ENCODE peak calls at places on chromosomes 3 and 15, in five cellular contexts. U is transverse colon, S is HepG2, J is tibial artery, K is AG10803. C is an unnamed sample.

GRCh38 chr15:88878720-88879184 is 16.6 kb downstream of the HAPLN3 start:
- DNase-seq in J (no peak), S (peak), U (peak), K (peak), C (no peak)

GRCh38 chr3:113623324-113623723 is 73.1 kb downstream of the USF3 start:
- DNase-seq in K (no peak), U (no peak), J (no peak), S (no peak), C (no peak)

GRCh38 chr3:119598410-119599098 is 869 bp downstream of the PLA1A start:
- DNase-seq in J (no peak), K (no peak), S (no peak), U (no peak), C (no peak)

GRCh38 chr15:32817570-32817969 is 99.8 kb downstream of the GREM1 start:
- DNase-seq in U (no peak), K (no peak), S (no peak), J (no peak), C (no peak)

GRCh38 chr3:37024820-37025405 is 31.6 kb downstream of the MLH1 start:
- DNase-seq in J (no peak), U (no peak), K (no peak), S (no peak), C (no peak)

GRCh38 chr15:42089942-42090341 is 4.4 kb downstream of the PLA2G4D start:
- DNase-seq in K (no peak), J (no peak), S (no peak), U (peak), C (no peak)

GRCh38 chr3:108608750-108609149 is 19.2 kb downstream of the DZIP3 start:
- DNase-seq in S (no peak), U (no peak), K (no peak), J (no peak), C (no peak)

GRCh38 chr3:32963871-32964270 is 12.4 kb downstream of the CCR4 start:
- DNase-seq in S (no peak), J (no peak), U (no peak), K (no peak), C (no peak)

GRCh38 chr3:120021523-120021922 is 72.7 kb downstream of the GSK3B start:
- DNase-seq in S (no peak), U (no peak), J (no peak), K (peak), C (peak)

GRCh38 chr3:72238836-72239235 is 453.9 kb upstream of the PROK2 start:
- DNase-seq in J (no peak), S (no peak), K (peak), U (no peak), C (no peak)

GRCh38 chr15:79956354-79956939 is 14.5 kb downstream of the BCL2A1 start:
- DNase-seq in J (no peak), S (no peak), K (no peak), U (no peak), C (no peak)

GRCh38 chr3:150421799-150422548 is 13.9 kb downstream of the TSC22D2 start:
- DNase-seq in U (no peak), S (no peak), K (peak), J (no peak), C (no peak)

GRCh38 chr15:68637755-68638405 is 59.1 kb downstream of the CORO2B start:
- DNase-seq in U (peak), K (peak), J (peak), S (no peak), C (no peak)

GRCh38 chr3:46269556-46269955 is 27.3 kb downstream of the CCR3 start:
- DNase-seq in K (no peak), U (no peak), S (no peak), J (no peak), C (no peak)

GRCh38 chr15:100328796-100329195 is 13.0 kb downstream of the ADAMTS17 start:
- DNase-seq in J (no peak), S (no peak), K (no peak), U (no peak), C (no peak)

GRCh38 chr3:100650651-100651611 is 41.5 kb downstream of the ADGRG7 start:
- DNase-seq in U (no peak), S (no peak), K (peak), J (peak), C (peak)

GRCh38 chr3:42090973-42091731 is at the start of gene TRAK1:
- DNase-seq in U (no peak), J (no peak), K (peak), S (no peak), C (peak)

GRCh38 chr3:45626096-45626887 is 31.7 kb downstream of the LIMD1 start:
- DNase-seq in S (no peak), K (no peak), U (no peak), J (no peak), C (no peak)

GRCh38 chr3:133956333-133956732 is 60.7 kb upstream of the RAB6B start:
- DNase-seq in S (no peak), U (no peak), J (no peak), K (no peak), C (no peak)

GRCh38 chr3:115525726-115526125 is 97.6 kb upstream of the GAP43 start:
- DNase-seq in J (no peak), K (peak), S (no peak), U (no peak), C (no peak)

GRCh38 chr3:159149633-159150032 is 347.8 kb downstream of the MFSD1 start:
- DNase-seq in K (no peak), J (no peak), S (no peak), U (no peak), C (no peak)

GRCh38 chr3:98039322-98040024 is 4.4 kb upstream of the GABRR3 start:
- DNase-seq in K (peak), U (peak), S (peak), J (peak), C (peak)

GRCh38 chr15:98794754-98795153 is 146.4 kb downstream of the IGF1R start:
- DNase-seq in J (no peak), S (peak), U (no peak), K (no peak), C (no peak)

GRCh38 chr3:137468446-137468845 is 295.7 kb upstream of the SOX14 start:
- DNase-seq in K (no peak), S (no peak), J (no peak), U (no peak), C (no peak)

GRCh38 chr15:35680951-35681350 is 135.0 kb upstream of the DPH6 start:
- DNase-seq in U (no peak), S (no peak), J (no peak), K (no peak), C (no peak)

GRCh38 chr3:138474163-138474562 is 39.7 kb downstream of the ESYT3 start:
- DNase-seq in U (no peak), J (no peak), K (no peak), S (no peak), C (no peak)

GRCh38 chr3:62727576-62727975 is 147.6 kb downstream of the CADPS start:
- DNase-seq in J (no peak), U (no peak), S (no peak), K (peak), C (no peak)

GRCh38 chr3:9875448-9875847 is 4.6 kb downstream of the CIDEC start:
- DNase-seq in U (no peak), S (no peak), K (no peak), J (no peak), C (no peak)

GRCh38 chr15:89662893-89663673 is 7.8 kb upstream of the KIF7 start:
- DNase-seq in S (no peak), K (peak), U (peak), J (peak), C (peak)

GRCh38 chr3:144586382-144586781 is 614.8 kb downstream of the DIPK2A start:
- DNase-seq in K (peak), S (peak), J (no peak), U (no peak), C (peak)

GRCh38 chr3:133130168-133130567 is 92.0 kb downstream of the TMEM108 start:
- DNase-seq in S (no peak), J (no peak), U (no peak), K (peak), C (no peak)

GRCh38 chr3:50430950-50431435 is 71.7 kb upstream of the TMEM115 start:
- DNase-seq in K (no peak), U (no peak), J (no peak), S (no peak), C (no peak)

GRCh38 chr3:161549251-161549650 is 52.6 kb downstream of the OTOL1 start:
- DNase-seq in K (no peak), S (no peak), U (no peak), J (no peak), C (no peak)

GRCh38 chr3:156609115-156609514 is 54.2 kb upstream of the SSR3 start:
- DNase-seq in J (no peak), K (no peak), U (no peak), S (no peak), C (no peak)

GRCh38 chr3:156609546-156609945 is 54.6 kb upstream of the SSR3 start:
- DNase-seq in J (no peak), S (no peak), K (no peak), U (no peak), C (no peak)

GRCh38 chr3:156612906-156613305 is 58.0 kb upstream of the SSR3 start:
- DNase-seq in K (no peak), S (no peak), U (no peak), J (no peak), C (no peak)

GRCh38 chr3:156610154-156610553 is 55.2 kb upstream of the SSR3 start:
- DNase-seq in S (no peak), K (no peak), U (no peak), J (no peak), C (no peak)

GRCh38 chr3:156611870-156612494 is 57.1 kb upstream of the SSR3 start:
- DNase-seq in S (no peak), K (no peak), J (no peak), U (no peak), C (no peak)
- TF ChIP-seq CTCF in S (no peak), K (no peak), J (no peak), U (no peak), C (no peak)

GRCh38 chr3:31575448-31575847 is 42.7 kb downstream of the STT3B start:
- DNase-seq in K (no peak), U (no peak), S (no peak), J (no peak), C (no peak)

GRCh38 chr3:31580645-31581044 is 47.9 kb downstream of the STT3B start:
- DNase-seq in K (no peak), S (no peak), U (no peak), J (no peak), C (no peak)

GRCh38 chr3:31576521-31576920 is 43.8 kb downstream of the STT3B start:
- DNase-seq in J (no peak), K (no peak), U (no peak), S (no peak), C (no peak)

GRCh38 chr3:31579828-31580227 is 47.1 kb downstream of the STT3B start:
- DNase-seq in S (no peak), K (no peak), U (no peak), J (no peak), C (no peak)

GRCh38 chr3:31577232-31577631 is 44.5 kb downstream of the STT3B start:
- DNase-seq in U (no peak), J (no peak), K (no peak), S (no peak), C (no peak)
- H3K4me3 ChIP-seq in U (no peak), J (no peak), K (no peak), S (no peak), C (no peak)

GRCh38 chr3:49005998-49006397 is 1.2 kb upstream of the WDR6 start:
- DNase-seq in K (no peak), U (no peak), S (no peak), J (no peak), C (no peak)

GRCh38 chr3:49006591-49007067 is 562 bp upstream of the WDR6 start:
- DNase-seq in U (peak), S (no peak), J (peak), K (peak), C (no peak)

GRCh38 chr3:49005298-49005680 is 1.9 kb upstream of the WDR6 start:
- DNase-seq in K (no peak), S (no peak), U (no peak), J (no peak), C (no peak)

GRCh38 chr3:49007771-49008528 is 759 bp downstream of the WDR6 start:
- DNase-seq in J (peak), U (peak), S (peak), K (peak), C (no peak)

DNA sequence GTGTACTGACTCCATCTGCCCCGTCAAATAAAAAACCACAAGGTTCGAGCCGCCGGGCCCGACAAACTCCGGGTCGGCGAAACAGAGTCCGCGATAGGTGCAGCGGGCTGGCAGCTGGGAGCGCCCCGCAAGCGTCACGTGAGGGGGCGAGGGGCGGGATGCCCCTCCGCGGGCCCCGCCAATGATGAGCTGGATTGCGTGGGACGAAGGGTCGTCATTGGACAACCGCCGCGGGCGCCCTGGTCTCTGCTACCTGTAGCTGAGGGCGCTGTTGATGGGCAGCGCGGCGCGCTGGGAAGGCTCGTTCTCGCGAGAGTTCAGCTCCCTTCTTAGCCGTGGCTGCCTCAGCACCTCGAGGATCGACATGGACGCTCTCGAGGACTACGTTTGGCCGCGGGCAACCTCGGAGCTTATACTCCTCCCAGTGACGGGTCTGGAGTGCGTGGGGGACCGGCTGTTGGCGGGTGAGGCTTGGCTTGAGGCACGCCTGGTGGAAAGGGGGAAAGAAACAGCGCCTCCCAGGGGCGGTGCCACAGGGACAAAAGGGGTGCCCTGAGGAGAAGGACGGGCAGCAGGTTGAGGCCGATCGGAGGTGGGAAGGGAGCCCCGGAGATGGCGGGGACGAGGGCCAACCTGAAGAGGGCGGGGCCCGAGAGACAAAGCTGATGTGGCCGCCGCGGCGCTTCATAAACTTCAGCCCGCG is at the start of gene WDR6:
- DNase-seq in S (peak), J (peak), U (peak), K (peak), C (peak)
- TF ChIP-seq CTCF in S (peak), J (peak), U (peak), K (peak), C (peak)

GRCh38 chr3:188507244-188507720 is 353.3 kb downstream of the LPP start:
- DNase-seq in J (no peak), S (peak), U (no peak), K (peak), C (peak)
- H3K4me3 ChIP-seq in J (no peak), S (no peak), U (no peak), K (peak), C (no peak)

GRCh38 chr15:62125763-62126162 is 39.3 kb downstream of the C2CD4B start:
- DNase-seq in U (peak), S (peak), K (peak), J (no peak), C (peak)
- TF ChIP-seq CTCF in U (peak), S (peak), K (peak), J (no peak), C (peak)

GRCh38 chr3:127597020-127597771 is 1.0 kb upstream of the MCM2 start:
- DNase-seq in U (no peak), J (no peak), S (no peak), K (no peak), C (no peak)

GRCh38 chr3:127604035-127604434 is 5.8 kb downstream of the MCM2 start:
- DNase-seq in K (no peak), J (no peak), U (no peak), S (no peak), C (no peak)

GRCh38 chr3:127604546-127605165 is 6.4 kb downstream of the MCM2 start:
- DNase-seq in J (no peak), K (no peak), U (no peak), S (no peak), C (no peak)

GRCh38 chr3:127598841-127599570 is 795 bp downstream of the MCM2 start:
- DNase-seq in K (no peak), U (no peak), S (peak), J (no peak), C (no peak)

GRCh38 chr3:127600749-127601456 is 2.7 kb downstream of the MCM2 start:
- DNase-seq in S (no peak), U (no peak), J (no peak), K (no peak), C (no peak)
- H3K4me3 ChIP-seq in S (no peak), U (no peak), J (no peak), K (no peak), C (no peak)

GRCh38 chr3:43766672-43767465 is 76.1 kb downstream of the ABHD5 start:
- DNase-seq in K (peak), J (no peak), S (no peak), U (no peak), C (no peak)

GRCh38 chr3:43764471-43764870 is 73.7 kb downstream of the ABHD5 start:
- DNase-seq in J (no peak), S (no peak), U (no peak), K (no peak), C (no peak)

GRCh38 chr3:43762486-43762885 is 71.7 kb downstream of the ABHD5 start:
- DNase-seq in S (no peak), J (no peak), U (no peak), K (no peak), C (no peak)

GRCh38 chr3:43765417-43766030 is 74.8 kb downstream of the ABHD5 start:
- DNase-seq in K (peak), U (no peak), J (peak), S (no peak), C (no peak)

GRCh38 chr3:43764012-43764411 is 73.3 kb downstream of the ABHD5 start:
- DNase-seq in U (no peak), J (no peak), S (no peak), K (no peak), C (no peak)
- TF ChIP-seq CTCF in U (no peak), J (no peak), S (no peak), K (no peak), C (no peak)

GRCh38 chr3:56196700-56197099 is 271.6 kb downstream of the ERC2 start:
- DNase-seq in U (no peak), J (no peak), S (no peak), K (no peak), C (no peak)

GRCh38 chr3:56200251-56200650 is 268.0 kb downstream of the ERC2 start:
- DNase-seq in J (no peak), K (no peak), U (no peak), S (no peak), C (no peak)

GRCh38 chr3:56197991-56198390 is 270.3 kb downstream of the ERC2 start:
- DNase-seq in J (no peak), U (no peak), K (no peak), S (no peak), C (no peak)

GRCh38 chr3:56193531-56193930 is 274.7 kb downstream of the ERC2 start:
- DNase-seq in K (no peak), J (no peak), S (no peak), U (no peak), C (no peak)

DNA sequence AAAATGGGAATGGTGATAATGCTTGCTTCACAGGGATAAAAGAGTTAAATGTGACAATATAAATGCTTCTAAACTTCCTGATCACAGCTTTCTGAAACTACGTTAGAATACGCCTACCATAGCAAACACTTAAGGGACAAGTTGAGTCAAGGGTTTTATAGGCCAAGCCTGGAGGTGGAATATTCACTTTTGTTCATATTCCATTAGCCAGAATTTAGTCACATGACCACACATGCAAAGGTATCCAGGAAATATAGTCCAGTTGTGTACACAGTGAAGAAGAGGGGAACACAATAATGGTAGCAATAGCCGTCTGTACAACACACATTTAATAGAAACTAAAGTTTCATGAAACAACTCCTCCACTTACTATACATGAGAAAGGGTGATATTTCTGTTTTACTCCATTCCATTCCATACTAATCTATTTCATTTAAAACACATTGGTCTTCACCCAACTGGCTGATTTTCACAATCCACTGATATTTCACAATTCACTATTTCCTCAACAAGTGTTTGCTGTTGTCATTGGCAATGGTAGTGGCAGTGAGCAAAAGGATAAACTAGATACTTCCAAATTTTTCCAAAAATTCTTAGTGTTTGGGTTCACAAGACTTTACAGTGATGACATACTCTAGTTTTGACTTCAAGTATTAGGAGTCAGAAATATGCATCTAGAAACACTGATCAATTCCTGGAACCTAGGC is 270.9 kb downstream of the ERC2 start:
- DNase-seq in U (no peak), S (no peak), J (no peak), K (peak), C (no peak)
- H3K4me3 ChIP-seq in U (no peak), S (no peak), J (no peak), K (no peak), C (no peak)

DNA sequence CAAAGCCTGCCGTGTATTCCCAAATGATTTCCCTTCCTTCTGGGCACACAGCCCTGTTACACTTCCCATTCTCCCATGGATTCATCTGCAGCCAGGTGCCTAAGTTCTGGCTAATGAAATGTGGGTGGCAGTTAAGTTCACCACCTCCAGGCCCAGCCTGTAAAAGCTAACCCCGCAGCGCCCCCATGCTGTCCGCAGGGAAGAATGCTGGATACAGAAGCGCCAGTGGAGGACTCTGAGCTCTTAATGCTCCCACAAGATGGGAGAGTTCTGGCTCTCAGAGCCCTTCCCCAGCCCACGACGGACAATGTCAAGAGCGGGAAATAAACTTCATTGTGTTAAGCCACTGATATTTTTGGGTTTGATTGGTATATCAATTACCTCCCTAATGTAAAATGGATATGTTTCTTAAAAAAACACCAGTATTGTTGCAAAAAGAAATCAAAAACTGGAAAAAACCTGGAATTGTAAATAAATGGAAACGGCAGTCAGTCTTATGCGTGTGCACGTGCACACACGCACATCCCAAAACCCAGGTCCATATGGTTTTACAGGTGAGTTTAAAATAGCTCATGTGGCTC is 37.7 kb upstream of the FGD5 start:
- DNase-seq in J (no peak), K (peak), U (peak), S (peak), C (no peak)
- TF ChIP-seq CTCF in J (peak), K (peak), U (peak), S (peak), C (peak)